ENCODE peak calls at places on chromosomes 2 and 18, in eight cellular contexts. L, X, A, J, E, I, W and N are unnamed samples.

GRCh38 chr18:27712066-27712465 is 464.9 kb downstream of the CDH2 start:
- DNase-seq in W (no peak), E (no peak), I (no peak), A (peak), J (no peak), X (no peak), L (no peak), N (no peak)

GRCh38 chr2:46584134-46584533 is 104.8 kb downstream of the TMEM247 start:
- DNase-seq in E (no peak), W (no peak), L (no peak), I (no peak), A (no peak), J (no peak), X (no peak), N (no peak)

GRCh38 chr18:63878343-63878742 is 9.2 kb upstream of the SERPINB2 start:
- DNase-seq in W (no peak), J (no peak), I (no peak), X (no peak), E (no peak), A (no peak), L (no peak), N (peak)

GRCh38 chr18:57301573-57302230 is 50.7 kb upstream of the ST8SIA3 start:
- DNase-seq in J (no peak), I (no peak), E (peak), X (no peak), L (no peak), W (no peak), A (peak), N (no peak)

GRCh38 chr2:163455815-163456214 is 280.0 kb downstream of the FIGN start:
- DNase-seq in I (no peak), J (no peak), W (no peak), L (no peak), A (no peak), X (no peak), E (no peak), N (no peak)

GRCh38 chr2:228048838-228049490 is 132.5 kb downstream of the SPHKAP start:
- DNase-seq in J (no peak), A (peak), E (peak), X (peak), I (peak), W (no peak), L (peak), N (peak)

GRCh38 chr2:115160523-115161521 is 718.4 kb downstream of the DPP10 start:
- DNase-seq in L (no peak), E (no peak), I (no peak), X (no peak), A (peak), J (no peak), W (no peak), N (no peak)

GRCh38 chr18:61322265-61322873 is 10.9 kb upstream of the CDH20 start:
- DNase-seq in I (peak), X (peak), J (no peak), L (peak), W (no peak), A (peak), E (peak), N (peak)

GRCh38 chr2:189798312-189799029 is 14.2 kb downstream of the PMS1 start:
- DNase-seq in X (peak), I (no peak), W (no peak), L (no peak), A (no peak), J (no peak), E (no peak), N (peak)

GRCh38 chr2:157792345-157793052 is 83.6 kb downstream of the ACVR1 start:
- DNase-seq in W (no peak), X (no peak), L (no peak), A (no peak), E (no peak), I (no peak), J (no peak), N (peak)

GRCh38 chr2:240925576-240926515 is 19.7 kb downstream of the CROCC2 start:
- DNase-seq in E (peak), A (no peak), I (peak), L (peak), W (peak), J (peak), X (no peak), N (no peak)

GRCh38 chr2:206095925-206096324 is 10.0 kb upstream of the INO80D start:
- DNase-seq in E (no peak), I (no peak), L (no peak), A (no peak), J (no peak), W (no peak), X (no peak), N (no peak)

GRCh38 chr2:200309296-200309846 is 2.9 kb downstream of the SPATS2L start:
- DNase-seq in W (no peak), J (no peak), A (no peak), L (no peak), E (no peak), I (no peak), X (no peak), N (no peak)
- H3K4me3 ChIP-seq in W (no peak), J (no peak), A (peak), L (no peak), E (no peak), I (no peak), X (no peak), N (peak)

DNA sequence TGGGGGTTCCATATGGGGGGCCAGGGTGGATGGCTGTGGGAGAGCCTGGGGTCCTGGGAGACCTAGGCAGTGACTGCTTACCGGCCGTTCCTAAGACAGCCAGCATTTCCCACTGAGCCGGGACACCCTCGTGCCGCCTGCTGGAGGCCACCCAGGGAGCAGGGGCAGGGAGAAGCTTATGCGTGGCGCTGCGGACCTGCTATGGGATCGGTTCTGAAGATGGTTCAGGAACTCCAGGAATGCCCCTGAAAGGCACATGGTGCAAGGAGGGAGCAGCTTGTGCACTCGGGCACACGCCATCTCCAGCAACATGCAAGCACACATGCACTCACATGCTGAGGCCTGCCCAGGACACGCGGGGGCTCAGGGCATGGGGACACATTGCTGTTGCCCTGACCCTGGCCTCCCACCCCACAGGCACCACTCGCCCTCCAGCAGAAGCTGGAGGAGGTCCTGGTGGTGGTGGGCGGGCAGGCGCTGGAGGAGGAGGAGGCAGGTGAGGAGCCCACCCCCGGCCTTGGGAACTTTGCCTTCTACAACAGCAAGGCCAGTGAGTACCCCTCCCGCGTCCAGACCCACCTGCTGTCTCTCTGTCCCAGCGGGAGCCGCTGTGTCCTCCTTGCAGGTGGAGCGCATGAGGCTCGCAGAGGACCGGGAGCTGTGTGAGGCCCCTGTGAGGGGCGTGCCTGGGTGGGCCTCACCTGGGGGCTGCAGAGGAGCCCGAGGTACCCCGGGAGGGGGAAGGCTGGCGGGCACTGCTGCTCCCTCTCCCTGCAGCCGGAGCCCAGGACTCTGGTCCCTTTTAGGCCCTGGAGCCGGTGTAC is 4.1 kb downstream of the KLHL30 start:
- DNase-seq in J (no peak), L (no peak), E (no peak), I (no peak), W (no peak), A (no peak), X (no peak), N (no peak)
- H3K4me3 ChIP-seq in J (no peak), L (no peak), E (no peak), I (no peak), W (no peak), A (no peak), X (no peak), N (no peak)

DNA sequence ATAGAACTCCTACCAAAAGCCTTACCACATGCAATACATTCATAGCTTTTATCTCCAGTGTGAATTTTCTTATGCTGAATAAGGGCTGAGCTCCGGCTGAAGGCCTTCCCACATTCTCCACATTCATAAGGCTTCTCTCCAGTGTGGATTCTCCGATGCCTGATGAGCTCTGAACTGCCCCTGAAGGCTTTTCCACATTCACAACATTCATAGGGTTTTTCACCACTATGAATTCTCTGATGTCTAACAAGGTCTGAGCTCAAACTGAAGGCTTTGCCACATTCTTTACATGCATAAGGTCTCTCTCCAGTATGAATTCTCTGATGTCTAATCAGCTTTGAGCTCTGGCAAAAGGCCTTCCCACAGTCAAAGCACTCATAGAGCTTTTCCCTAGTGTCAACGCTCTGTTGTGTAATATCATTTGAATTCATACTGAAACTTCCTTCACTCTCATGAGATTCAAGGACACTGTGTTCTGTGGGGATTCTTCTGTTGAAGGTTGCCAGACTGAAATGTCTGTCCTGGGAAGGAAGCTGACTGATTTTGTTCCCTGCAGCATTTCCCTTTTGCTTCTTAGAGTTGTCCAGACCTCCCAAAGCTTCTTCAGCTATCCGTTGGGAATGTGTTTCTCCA is 12.9 kb downstream of the ZNF397 start:
- DNase-seq in A (no peak), X (no peak), W (no peak), I (no peak), E (no peak), J (no peak), L (no peak), N (no peak)
- H3K4me3 ChIP-seq in A (no peak), X (no peak), W (no peak), I (no peak), E (no peak), J (no peak), L (no peak), N (no peak)

GRCh38 chr2:68365087-68365486 is at the start of gene PLEK:
- DNase-seq in L (peak), X (no peak), W (peak), E (no peak), I (peak), J (no peak), A (no peak), N (no peak)
- H3K4me3 ChIP-seq in L (peak), X (no peak), W (no peak), E (no peak), I (peak), J (no peak), A (no peak), N (no peak)